ENCODE peak calls at places on chromosome 22, in six cellular contexts. W is fibroblast of lung, M is GM12878, K is IMR-90, S is HFF-Myc, R is AG10803. J is an unnamed sample.
A peak's percentile ranks its signal among the peaks of the same experiment; 100 is the strongest.

GRCh38 chr22:24507742-24508141 is 12.6 kb downstream of the UPB1 start:
- DNase-seq in W (no peak), M (no peak), K (no peak), S (no peak), R (no peak), J (no peak)

GRCh38 chr22:23828800-23829680 is 9.8 kb downstream of the DERL3 start:
- DNase-seq in W (no peak), M (no peak), K (no peak), S (no peak), R (no peak), J (peak; percentile 89)

GRCh38 chr22:47395481-47395880 is 633.0 kb downstream of the TBC1D22A start:
- DNase-seq in W (peak; percentile 53), M (no peak), K (peak; percentile 2), S (no peak), R (no peak), J (no peak)

GRCh38 chr22:31346733-31347250 is 646 bp upstream of the PATZ1 start:
- DNase-seq in W (peak; percentile 61), M (no peak), K (peak; percentile 33), S (no peak), R (no peak), J (peak; percentile 49)

GRCh38 chr22:46443850-46444389 is 93.5 kb downstream of the CELSR1 start:
- DNase-seq in W (no peak), M (no peak), K (no peak), S (no peak), R (no peak), J (no peak)

GRCh38 chr22:21940521-21940920 is 12.1 kb downstream of the PPM1F start:
- DNase-seq in W (no peak), M (no peak), K (no peak), S (no peak), R (no peak), J (no peak)

GRCh38 chr22:17990167-17990566 is 34.2 kb downstream of the MICAL3 start:
- DNase-seq in W (no peak), M (no peak), K (no peak), S (no peak), R (no peak), J (no peak)

GRCh38 chr22:28032896-28033295 is 113.8 kb upstream of the PITPNB start:
- DNase-seq in W (no peak), M (no peak), K (no peak), S (no peak), R (no peak), J (no peak)

GRCh38 chr22:25488244-25489020 is 76.0 kb upstream of the GRK3 start:
- DNase-seq in W (peak; percentile 56), M (peak; percentile 26), K (peak; percentile 91), S (no peak), R (peak; percentile 43), J (peak; percentile 55)

GRCh38 chr22:22201185-22201924 is 43.2 kb upstream of the VPREB1 start:
- DNase-seq in W (peak; percentile 37), M (no peak), K (peak; percentile 24), S (no peak), R (no peak), J (no peak)

GRCh38 chr22:24471570-24471969 is 23.6 kb upstream of the UPB1 start:
- DNase-seq in W (peak; percentile 76), M (no peak), K (peak; percentile 92), S (no peak), R (peak; percentile 40), J (peak; percentile 81)

GRCh38 chr22:21659864-21660525 is 5.8 kb upstream of the PPIL2 start:
- DNase-seq in W (no peak), M (no peak), K (no peak), S (no peak), R (no peak), J (no peak)

GRCh38 chr22:32991353-32992115 is 66.6 kb downstream of the SYN3 start:
- DNase-seq in W (peak; percentile 1), M (no peak), K (no peak), S (no peak), R (peak; percentile 51), J (peak; percentile 89)

GRCh38 chr22:31504282-31504681 is 7.9 kb downstream of the SFI1 start:
- DNase-seq in W (no peak), M (no peak), K (peak; percentile 65), S (no peak), R (peak; percentile 60), J (no peak)

GRCh38 chr22:43293259-43293658 is 49.9 kb downstream of the SCUBE1 start:
- DNase-seq in W (no peak), M (no peak), K (no peak), S (no peak), R (peak; percentile 56), J (no peak)

GRCh38 chr22:27588273-27588672 is 213.3 kb downstream of the MN1 start:
- DNase-seq in W (no peak), M (no peak), K (no peak), S (no peak), R (no peak), J (no peak)

GRCh38 chr22:46673677-46674236 is 53.6 kb downstream of the GRAMD4 start:
- DNase-seq in W (no peak), M (no peak), K (no peak), S (no peak), R (no peak), J (no peak)

GRCh38 chr22:39522567-39523300 is 2.4 kb downstream of the ATF4 start:
- DNase-seq in W (peak; percentile 71), M (no peak), K (peak; percentile 66), S (no peak), R (peak; percentile 71), J (peak; percentile 53)

GRCh38 chr22:43993072-43993760 is 30.9 kb upstream of the PARVB start:
- DNase-seq in W (peak; percentile 75), M (peak; percentile 5), K (peak; percentile 64), S (peak; percentile 24), R (peak; percentile 58), J (peak; percentile 46)

GRCh38 chr22:42644422-42645340 is 4.3 kb upstream of the ATP5MGL start:
- DNase-seq in W (peak; percentile 42), M (no peak), K (no peak), S (no peak), R (peak; percentile 63), J (peak; percentile 67)

GRCh38 chr22:32478994-32479393 is 4.4 kb downstream of the FBXO7 start:
- DNase-seq in W (no peak), M (no peak), K (peak; percentile 28), S (no peak), R (peak; percentile 22), J (no peak)

GRCh38 chr22:25702046-25702445 is 39.9 kb upstream of the MYO18B start:
- DNase-seq in W (peak; percentile 64), M (no peak), K (peak; percentile 29), S (peak; percentile 6), R (peak; percentile 24), J (no peak)

GRCh38 chr22:33875316-33875715 is 45.0 kb downstream of the LARGE1 start:
- DNase-seq in W (no peak), M (no peak), K (no peak), S (no peak), R (no peak), J (peak; percentile 79)

GRCh38 chr22:47128216-47129215 is 366.1 kb downstream of the TBC1D22A start:
- DNase-seq in W (no peak), M (peak; percentile 9), K (no peak), S (no peak), R (no peak), J (no peak)

GRCh38 chr22:46676479-46676878 is 56.3 kb downstream of the GRAMD4 start:
- DNase-seq in W (no peak), M (no peak), K (no peak), S (no peak), R (no peak), J (no peak)

GRCh38 chr22:22834783-22835182 is 52.8 kb upstream of the IGLL5 start:
- DNase-seq in W (no peak), M (no peak), K (no peak), S (no peak), R (no peak), J (no peak)

GRCh38 chr22:46735747-46736608 is 2.1 kb downstream of the CERK start:
- DNase-seq in W (no peak), M (no peak), K (no peak), S (no peak), R (no peak), J (peak; percentile 60)

GRCh38 chr22:35230417-35230816 is 26.9 kb upstream of the HMGXB4 start:
- DNase-seq in W (no peak), M (no peak), K (no peak), S (no peak), R (no peak), J (no peak)

GRCh38 chr22:35231585-35232084 is 25.7 kb upstream of the HMGXB4 start:
- DNase-seq in W (peak; percentile 64), M (peak; percentile 33), K (peak; percentile 55), S (no peak), R (peak; percentile 52), J (peak; percentile 44)

GRCh38 chr22:35227248-35227647 is 30.0 kb upstream of the HMGXB4 start:
- DNase-seq in W (no peak), M (no peak), K (no peak), S (no peak), R (no peak), J (no peak)

GRCh38 chr22:35229865-35230264 is 27.4 kb upstream of the HMGXB4 start:
- DNase-seq in W (no peak), M (no peak), K (no peak), S (no peak), R (no peak), J (no peak)

GRCh38 chr22:35230839-35231584 is 26.3 kb upstream of the HMGXB4 start:
- DNase-seq in W (no peak), M (no peak), K (no peak), S (no peak), R (no peak), J (no peak)
- H3K4me3 ChIP-seq in W (no peak overlapping the region), M (no peak overlapping the region), K (no peak overlapping the region), S (no peak overlapping the region), R (no peak overlapping the region), J (no peak overlapping the region)

GRCh38 chr22:38420734-38421133 is 34.3 kb downstream of the KCNJ4 start:
- DNase-seq in W (no peak), M (no peak), K (no peak), S (no peak), R (no peak), J (no peak)

GRCh38 chr22:38424525-38425080 is 30.4 kb downstream of the KCNJ4 start:
- DNase-seq in W (no peak), M (no peak), K (no peak), S (no peak), R (no peak), J (no peak)

GRCh38 chr22:38423512-38424503 is 31.2 kb downstream of the KCNJ4 start:
- DNase-seq in W (no peak), M (no peak), K (no peak), S (no peak), R (no peak), J (no peak)

GRCh38 chr22:38419864-38420172 is 35.2 kb downstream of the KCNJ4 start:
- DNase-seq in W (no peak), M (no peak), K (no peak), S (no peak), R (no peak), J (no peak)

GRCh38 chr22:38422615-38423511 is 32.1 kb downstream of the KCNJ4 start:
- DNase-seq in W (no peak), M (no peak), K (no peak), S (no peak), R (no peak), J (no peak)
- H3K4me3 ChIP-seq in W (no peak overlapping the region), M (no peak overlapping the region), K (no peak overlapping the region), S (no peak overlapping the region), R (no peak overlapping the region), J (no peak overlapping the region)

GRCh38 chr22:29270475-29271271 is 2.6 kb downstream of the EWSR1 start:
- DNase-seq in W (peak; percentile 43), M (no peak), K (peak; percentile 58), S (no peak), R (peak; percentile 27), J (no peak)
- H3K4me3 ChIP-seq in W (peak overlapping the region; percentile 90), M (peak overlapping the region; percentile 96), K (peak overlapping the region; percentile 75), S (peak overlapping the region; percentile 80), R (peak overlapping the region; percentile 91), J (peak overlapping the region; percentile 94)

GRCh38 chr22:37273126-37273845 is 9.0 kb upstream of the CYTH4 start:
- DNase-seq in W (peak; percentile 60), M (no peak), K (peak; percentile 79), S (no peak), R (peak; percentile 59), J (no peak)
- H3K4me3 ChIP-seq in W (no peak overlapping the region), M (no peak overlapping the region), K (no peak overlapping the region), S (no peak overlapping the region), R (no peak overlapping the region), J (no peak overlapping the region)